ENCODE peak calls at places on chromosomes 4 and X, in five cellular contexts. J is bronchial epithelial cell, K is Caco-2, V is osteocyte, Y is WERI-Rb-1. Q is an unnamed sample.

GRCh38 chrX:53282313-53282712 is 929 bp upstream of the IQSEC2 start:
- DNase-seq in K (no peak), Y (no peak), V (no peak), J (no peak), Q (no peak)

GRCh38 chrX:94936722-94937121 is 1262.7 kb downstream of the FAM133A start:
- DNase-seq in J (no peak), V (no peak), Y (no peak), K (no peak), Q (no peak)

GRCh38 chr4:54187148-54187547 is 41.9 kb upstream of the PDGFRA start:
- DNase-seq in J (no peak), V (peak; percentile 53), K (no peak), Y (no peak), Q (no peak)

GRCh38 chrX:3713225-3713936 is at the start of gene PRKX:
- DNase-seq in J (no peak), V (peak; percentile 86), K (peak; percentile 70), Y (peak; percentile 66), Q (no peak)

GRCh38 chr4:38667005-38667771 is 3.2 kb downstream of the KLF3 start:
- DNase-seq in V (no peak), K (peak; percentile 86), J (peak; percentile 100), Y (peak; percentile 34), Q (no peak)

GRCh38 chr4:89221175-89221867 is 86.3 kb downstream of the GPRIN3 start:
- DNase-seq in J (no peak), V (no peak), Y (no peak), K (peak; percentile 17), Q (no peak)

GRCh38 chr4:80335554-80336358 is at the start of gene CFAP299:
- DNase-seq in Y (peak; percentile 91), J (peak; percentile 85), V (peak; percentile 89), K (peak; percentile 85), Q (peak; percentile 67)

GRCh38 chr4:25900310-25900709 is 13.7 kb upstream of the SMIM20 start:
- DNase-seq in K (no peak), Y (no peak), J (no peak), V (no peak), Q (no peak)

GRCh38 chr4:138650917-138651564 is 364.5 kb upstream of the NOCT start:
- DNase-seq in J (peak; percentile 72), V (no peak), K (peak; percentile 3), Y (no peak), Q (no peak)

GRCh38 chr4:185656467-185656890 is 121.2 kb upstream of the PDLIM3 start:
- DNase-seq in J (no peak), K (no peak), Y (no peak), V (no peak), Q (no peak)

GRCh38 chr4:65510976-65511375 is 159.3 kb downstream of the EPHA5 start:
- DNase-seq in J (peak; percentile 83), V (no peak), Y (no peak), K (no peak), Q (no peak)

GRCh38 chr4:112517067-112517588 is 1.1 kb upstream of the NEUROG2 start:
- DNase-seq in V (no peak), Y (no peak), J (no peak), K (no peak), Q (no peak)
- TF ChIP-seq CTCF in V (no peak), Y (no peak), J (no peak), K (no peak), Q (no peak)

GRCh38 chrX:153412746-153413720 is 1.8 kb downstream of the ZFP92 start:
- DNase-seq in K (no peak), Y (no peak), V (no peak), J (no peak), Q (no peak)
- TF ChIP-seq CTCF in K (no peak), Y (peak; percentile 20), V (peak; percentile 11), J (no peak), Q (no peak)

DNA sequence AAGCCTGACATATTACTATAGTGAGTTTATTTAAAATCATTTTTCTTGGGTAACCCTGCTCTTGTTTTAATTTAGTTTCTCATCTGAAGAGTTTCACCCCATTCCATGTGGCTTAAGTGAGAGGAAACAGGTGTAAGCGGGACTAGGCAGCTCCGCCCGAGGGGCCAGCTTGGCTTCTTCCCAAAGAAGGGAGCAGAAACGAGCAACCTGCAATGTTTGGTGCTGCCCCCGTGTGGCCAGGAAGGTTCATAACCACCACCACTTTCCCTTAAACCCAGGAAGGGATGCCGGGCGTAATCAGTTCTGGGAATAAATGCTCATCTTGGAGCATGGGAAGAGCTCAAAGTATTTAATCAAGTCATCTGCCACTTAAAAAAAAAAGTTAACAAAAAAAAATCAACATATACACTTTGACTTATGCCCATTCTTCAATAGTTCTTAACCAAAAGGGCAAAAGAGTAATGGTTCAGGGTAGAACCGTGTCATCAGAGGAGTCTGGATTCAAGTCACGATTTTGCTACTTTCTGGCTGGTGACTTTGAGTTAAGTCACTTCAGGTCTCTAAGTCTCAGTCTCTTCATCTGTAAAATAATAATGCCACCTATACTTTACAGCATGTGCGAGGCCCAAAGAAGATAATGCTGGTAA is 147.9 kb downstream of the NSUN7 start:
- DNase-seq in V (peak; percentile 90), J (peak; percentile 56), K (peak; percentile 72), Y (peak; percentile 84), Q (no peak)
- TF ChIP-seq CTCF in V (peak; percentile 87), J (peak; percentile 78), K (peak; percentile 67), Y (peak; percentile 76), Q (no peak)

GRCh38 chrX:153870288-153870690 is 15.7 kb downstream of the L1CAM start:
- DNase-seq in Y (no peak), V (no peak), J (no peak), K (no peak), Q (no peak)

GRCh38 chrX:153871946-153872878 is 13.8 kb downstream of the L1CAM start:
- DNase-seq in Y (peak; percentile 53), J (no peak), V (no peak), K (no peak), Q (no peak)

GRCh38 chrX:153869473-153870287 is 16.3 kb downstream of the L1CAM start:
- DNase-seq in V (no peak), J (no peak), Y (no peak), K (no peak), Q (no peak)

GRCh38 chrX:153871451-153871850 is 14.5 kb downstream of the L1CAM start:
- DNase-seq in V (no peak), K (no peak), J (no peak), Y (no peak), Q (no peak)

DNA sequence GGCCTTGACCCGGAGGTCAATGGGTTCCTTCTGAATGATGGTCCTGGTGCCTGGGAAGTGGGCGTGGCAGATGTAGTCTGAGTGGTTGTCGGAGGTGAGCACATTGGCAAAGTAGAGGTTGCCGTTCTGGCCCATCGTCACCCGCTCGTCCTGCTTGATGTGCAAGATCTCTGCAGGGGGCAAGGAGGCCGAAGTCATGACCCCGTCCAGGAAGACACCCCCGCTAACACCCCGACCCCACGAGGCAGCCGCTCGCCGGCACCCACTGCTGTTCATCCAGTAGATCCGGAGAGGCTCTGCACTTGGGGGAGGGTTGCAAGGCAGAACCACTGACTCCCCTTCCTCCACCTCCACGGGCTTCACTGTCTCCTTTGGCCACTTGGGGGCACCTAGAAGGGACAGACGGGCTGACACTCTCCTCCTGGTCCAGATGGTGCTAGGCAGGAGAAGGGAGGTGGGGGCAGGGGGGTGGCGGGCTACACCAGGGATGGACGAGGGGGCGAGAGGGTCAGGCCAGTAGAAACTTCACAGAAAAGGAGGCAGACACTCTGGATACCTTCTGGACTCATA is 15.1 kb downstream of the L1CAM start:
- DNase-seq in V (no peak), K (no peak), Y (peak; percentile 86), J (no peak), Q (no peak)
- TF ChIP-seq CTCF in V (no peak), K (no peak), Y (peak; percentile 70), J (no peak), Q (no peak)

GRCh38 chrX:136742721-136743379 is 37.9 kb downstream of the ARHGEF6 start:
- DNase-seq in K (no peak), V (no peak), J (no peak), Y (no peak), Q (no peak)

GRCh38 chrX:136747003-136747986 is 33.4 kb downstream of the ARHGEF6 start:
- DNase-seq in J (no peak), Y (no peak), K (no peak), V (no peak), Q (no peak)

GRCh38 chrX:136750364-136750763 is 30.4 kb downstream of the ARHGEF6 start:
- DNase-seq in J (peak; percentile 52), Y (no peak), K (no peak), V (no peak), Q (no peak)

GRCh38 chrX:136745215-136746173 is 35.2 kb downstream of the ARHGEF6 start:
- DNase-seq in Y (no peak), J (no peak), K (no peak), V (no peak), Q (no peak)
- TF ChIP-seq CTCF in Y (no peak), J (no peak), K (no peak), V (no peak), Q (no peak)

GRCh38 chr4:158411180-158411721 is 110.4 kb upstream of the RXFP1 start:
- DNase-seq in V (no peak), J (no peak), Y (no peak), K (no peak), Q (no peak)

GRCh38 chr4:158410272-158410671 is 111.4 kb upstream of the RXFP1 start:
- DNase-seq in Y (no peak), V (no peak), J (peak; percentile 58), K (peak; percentile 2), Q (no peak)
- TF ChIP-seq CTCF in Y (peak; percentile 27), V (no peak), J (peak; percentile 40), K (no peak), Q (no peak)

GRCh38 chr4:165864228-165864627 is 8.8 kb upstream of the TLL1 start:
- DNase-seq in K (peak; percentile 25), Y (no peak), V (no peak), J (no peak), Q (no peak)
- TF ChIP-seq CTCF in K (no peak), Y (no peak), V (peak; percentile 56), J (no peak), Q (no peak)

GRCh38 chr4:7037425-7037824 is 5.7 kb upstream of the TADA2B start:
- DNase-seq in V (no peak), Y (no peak), K (no peak), J (no peak), Q (no peak)
- TF ChIP-seq CTCF in V (no peak), Y (peak; percentile 24), K (no peak), J (peak; percentile 10), Q (no peak)

GRCh38 chr4:85527815-85528214 is 52.9 kb downstream of the ARHGAP24 start:
- DNase-seq in J (no peak), V (no peak), Y (no peak), K (no peak), Q (no peak)
- TF ChIP-seq CTCF in J (no peak), V (no peak), Y (no peak), K (no peak), Q (no peak)

Q was measured in omental fat pad.